ENCODE peak calls at places on chromosomes 16 and 17, in seven cellular contexts. C is neural progenitor cell; X is memory B cell; Y is A549; U is NCI-H748 treated with DMSO at 0.1 percent for 48 hours; V is adrenal gland; E is activated naive CD8-positive, alpha-beta T cell treated with anti-CD3 and anti-CD28 coated beads for 36 hours. Z is an unnamed sample.

GRCh38 chr16:11234884-11235702 is 20.9 kb downstream of the SOCS1 start:
- DNase-seq in C (no peak), X (no peak), Y (no peak), U (no peak), V (no peak), E (no peak), Z (no peak)

GRCh38 chr16:64251742-64252141 is 870.1 kb downstream of the CDH11 start:
- DNase-seq in C (no peak), X (no peak), Y (no peak), U (no peak), V (no peak), E (no peak), Z (peak)

GRCh38 chr17:40707720-40708119 is 4.2 kb upstream of the KRT24 start:
- DNase-seq in C (no peak), X (no peak), Y (peak), U (no peak), V (peak), E (no peak), Z (peak)

GRCh38 chr17:69323806-69324205 is 3.1 kb downstream of the ABCA5 start:
- DNase-seq in C (no peak), X (no peak), Y (no peak), U (no peak), V (no peak), E (no peak), Z (no peak)

GRCh38 chr16:12661656-12662172 is 142.0 kb downstream of the CPPED1 start:
- DNase-seq in C (peak), X (no peak), Y (peak), U (no peak), V (no peak), E (peak), Z (no peak)

GRCh38 chr17:2282297-2282873 is 21.2 kb downstream of the SMG6 start:
- DNase-seq in C (peak), X (no peak), Y (peak), U (peak), V (no peak), E (no peak), Z (no peak)

GRCh38 chr16:13322357-13322756 is 421.0 kb downstream of the SHISA9 start:
- DNase-seq in C (no peak), X (no peak), Y (no peak), U (no peak), V (no peak), E (no peak), Z (no peak)

GRCh38 chr17:50206604-50207293 is 5.3 kb upstream of the COL1A1 start:
- DNase-seq in C (peak), X (no peak), Y (no peak), U (no peak), V (no peak), E (peak), Z (peak)

GRCh38 chr17:44935116-44935515 is 12.5 kb downstream of the KIF18B start:
- DNase-seq in C (no peak), X (no peak), Y (no peak), U (no peak), V (no peak), E (no peak), Z (no peak)

Z was measured in left ventricle myocardium inferior.